ENCODE peak calls at places on chromosomes 7 and 10, in seven cellular contexts. T, A, J, V, L, N and I are unnamed samples.

GRCh38 chr7:46139079-46139478 is 218.0 kb upstream of the IGFBP3 start:
- DNase-seq in T (no peak), A (no peak), J (no peak), V (no peak), L (no peak), N (no peak), I (no peak)

GRCh38 chr7:80748302-80749042 is 110.0 kb downstream of the CD36 start:
- DNase-seq in T (no peak), A (no peak), J (no peak), V (no peak), L (no peak), N (no peak), I (no peak)

GRCh38 chr10:132122097-132122861 is 56.5 kb downstream of the JAKMIP3 start:
- DNase-seq in T (no peak), A (no peak), J (peak; percentile 41), V (no peak), L (no peak), N (no peak), I (no peak)

GRCh38 chr10:102188298-102188940 is 36.2 kb downstream of the NOLC1 start:
- DNase-seq in T (no peak), A (no peak), J (no peak), V (no peak), L (no peak), N (no peak), I (no peak)

GRCh38 chr7:106538638-106539037 is 122.3 kb downstream of the CCDC71L start:
- DNase-seq in T (no peak), A (no peak), J (no peak), V (no peak), L (no peak), N (no peak), I (no peak)

GRCh38 chr10:93614101-93614825 is 1.9 kb downstream of the PDE6C start:
- DNase-seq in T (no peak), A (no peak), J (no peak), V (no peak), L (no peak), N (no peak), I (no peak)

GRCh38 chr7:87013841-87014191 is 45.6 kb downstream of the ELAPOR2 start:
- DNase-seq in T (no peak), A (no peak), J (no peak), V (no peak), L (no peak), N (peak; percentile 9), I (no peak)

GRCh38 chr10:68178592-68178991 is 53.3 kb downstream of the ATOH7 start:
- DNase-seq in T (no peak), A (no peak), J (no peak), V (no peak), L (no peak), N (no peak), I (no peak)

GRCh38 chr10:70634011-70634410 is 31.5 kb upstream of the PRF1 start:
- DNase-seq in T (no peak), A (no peak), J (no peak), V (no peak), L (no peak), N (no peak), I (no peak)

GRCh38 chr7:129550673-129551360 is 48.5 kb downstream of the SMKR1 start:
- DNase-seq in T (no peak), A (no peak), J (no peak), V (no peak), L (no peak), N (no peak), I (no peak)

GRCh38 chr10:47438857-47439474 is 44.9 kb downstream of the ANXA8 start:
- DNase-seq in T (no peak), A (no peak), J (no peak), V (peak; percentile 61), L (no peak), N (peak; percentile 88), I (peak; percentile 44)

GRCh38 chr10:102451105-102451969 is at the start of gene C10orf95:
- DNase-seq in T (no peak), A (no peak), J (no peak), V (no peak), L (no peak), N (peak; percentile 59), I (no peak)

GRCh38 chr7:51606601-51607154 is 290.1 kb upstream of the COBL start:
- DNase-seq in T (no peak), A (no peak), J (no peak), V (peak; percentile 44), L (no peak), N (peak; percentile 97), I (no peak)

GRCh38 chr7:155233703-155234492 is 63.8 kb upstream of the INSIG1 start:
- DNase-seq in T (no peak), A (no peak), J (no peak), V (no peak), L (no peak), N (peak; percentile 45), I (no peak)

GRCh38 chr10:33129181-33129928 is 171.3 kb upstream of the ITGB1 start:
- DNase-seq in T (no peak), A (no peak), J (peak; percentile 71), V (no peak), L (no peak), N (no peak), I (no peak)

GRCh38 chr7:138472292-138473079 is 12.4 kb downstream of the TRIM24 start:
- DNase-seq in T (no peak), A (no peak), J (no peak), V (no peak), L (no peak), N (no peak), I (no peak)

GRCh38 chr10:88256013-88256680 is 327.0 kb downstream of the RNLS start:
- DNase-seq in T (no peak), A (no peak), J (peak; percentile 48), V (no peak), L (no peak), N (no peak), I (no peak)